ENCODE peak calls at places on chromosomes 12 and 14, in seven cellular contexts. One of them, this sample, is unnamed.
A peak's percentile ranks its signal among the peaks of the same experiment; 100 is the strongest.

GRCh38 chr14:86057018-86057667 is 527.2 kb downstream of the FLRT2 start:
- DNase-seq in HepG2: peak; percentile 6
- DNase-seq in H1: no peak
- DNase-seq in GM12878: no peak
- DNase-seq in HCT116: no peak
- DNase-seq in SK-N-SH: peak; percentile 3
- DNase-seq in K562: peak; percentile 8
- DNase-seq in this sample: no peak

GRCh38 chr12:61356485-61356884 is 903.7 kb upstream of the USP15 start:
- DNase-seq in HCT116: no peak
- DNase-seq in HepG2: no peak
- DNase-seq in K562: no peak
- DNase-seq in GM12878: no peak
- DNase-seq in H1: no peak
- DNase-seq in SK-N-SH: no peak
- DNase-seq in this sample: no peak

GRCh38 chr14:59511916-59512530 is 27.7 kb downstream of the JKAMP start:
- DNase-seq in HCT116: no peak
- DNase-seq in GM12878: no peak
- DNase-seq in SK-N-SH: peak; percentile 61
- DNase-seq in K562: no peak
- DNase-seq in HepG2: no peak
- DNase-seq in H1: peak; percentile 17
- DNase-seq in this sample: no peak

GRCh38 chr14:65096323-65097089 is 5.8 kb downstream of the MAX start:
- DNase-seq in H1: no peak
- DNase-seq in SK-N-SH: peak; percentile 54
- DNase-seq in HCT116: no peak
- DNase-seq in HepG2: no peak
- DNase-seq in K562: peak; percentile 29
- DNase-seq in GM12878: no peak
- DNase-seq in this sample: no peak

GRCh38 chr14:21098892-21099595 is 589 bp upstream of the ZNF219 start:
- DNase-seq in SK-N-SH: peak; percentile 46
- DNase-seq in H1: no peak
- DNase-seq in HCT116: no peak
- DNase-seq in HepG2: no peak
- DNase-seq in K562: no peak
- DNase-seq in GM12878: no peak
- DNase-seq in this sample: no peak

GRCh38 chr14:104931323-104931770 is 6.7 kb downstream of the PLD4 start:
- DNase-seq in HCT116: no peak
- DNase-seq in K562: no peak
- DNase-seq in GM12878: no peak
- DNase-seq in SK-N-SH: no peak
- DNase-seq in H1: no peak
- DNase-seq in HepG2: no peak
- DNase-seq in this sample: no peak

GRCh38 chr12:5511644-5512584 is 80.0 kb downstream of the NTF3 start:
- DNase-seq in SK-N-SH: peak; percentile 43
- DNase-seq in H1: no peak
- DNase-seq in K562: peak; percentile 24
- DNase-seq in HepG2: no peak
- DNase-seq in GM12878: no peak
- DNase-seq in HCT116: peak; percentile 18
- DNase-seq in this sample: no peak

GRCh38 chr12:459430-460258 is at the start of gene B4GALNT3:
- DNase-seq in SK-N-SH: peak; percentile 88
- DNase-seq in HCT116: peak; percentile 54
- DNase-seq in H1: no peak
- DNase-seq in HepG2: no peak
- DNase-seq in K562: peak; percentile 80
- DNase-seq in GM12878: no peak
- DNase-seq in this sample: no peak

GRCh38 chr12:78797201-78797931 is 67.2 kb upstream of the SYT1 start:
- DNase-seq in HCT116: no peak
- DNase-seq in SK-N-SH: no peak
- DNase-seq in HepG2: no peak
- DNase-seq in GM12878: no peak
- DNase-seq in K562: no peak
- DNase-seq in H1: no peak
- DNase-seq in this sample: no peak

GRCh38 chr14:94213741-94214140 is 39.6 kb downstream of the PPP4R4 start:
- DNase-seq in SK-N-SH: no peak
- DNase-seq in HepG2: no peak
- DNase-seq in K562: no peak
- DNase-seq in H1: no peak
- DNase-seq in HCT116: no peak
- DNase-seq in GM12878: no peak
- DNase-seq in this sample: no peak

GRCh38 chr14:86639146-86639545 is 1109.2 kb downstream of the FLRT2 start:
- DNase-seq in SK-N-SH: no peak
- DNase-seq in HepG2: no peak
- DNase-seq in GM12878: no peak
- DNase-seq in H1: no peak
- DNase-seq in HCT116: no peak
- DNase-seq in K562: no peak
- DNase-seq in this sample: no peak

GRCh38 chr12:92046557-92046956 is 99.1 kb downstream of the BTG1 start:
- DNase-seq in K562: no peak
- DNase-seq in HCT116: no peak
- DNase-seq in GM12878: no peak
- DNase-seq in H1: no peak
- DNase-seq in HepG2: no peak
- DNase-seq in SK-N-SH: no peak
- DNase-seq in this sample: no peak

GRCh38 chr14:34012978-34013713 is 62.3 kb upstream of the EGLN3 start:
- DNase-seq in H1: no peak
- DNase-seq in K562: no peak
- DNase-seq in HCT116: no peak
- DNase-seq in HepG2: no peak
- DNase-seq in SK-N-SH: no peak
- DNase-seq in GM12878: peak; percentile 76
- DNase-seq in this sample: no peak

GRCh38 chr14:89750909-89751502 is 203.5 kb downstream of the EFCAB11 start:
- DNase-seq in SK-N-SH: no peak
- DNase-seq in GM12878: no peak
- DNase-seq in H1: no peak
- DNase-seq in K562: no peak
- DNase-seq in HCT116: no peak
- DNase-seq in HepG2: no peak
- DNase-seq in this sample: no peak

GRCh38 chr12:125346361-125346760 is 281.1 kb downstream of the AACS start:
- DNase-seq in SK-N-SH: no peak
- DNase-seq in H1: peak; percentile 13
- DNase-seq in K562: no peak
- DNase-seq in GM12878: no peak
- DNase-seq in HCT116: no peak
- DNase-seq in HepG2: no peak
- DNase-seq in this sample: no peak

GRCh38 chr14:90678420-90678819 is 137.8 kb downstream of the TTC7B start:
- DNase-seq in GM12878: no peak
- DNase-seq in SK-N-SH: no peak
- DNase-seq in K562: no peak
- DNase-seq in H1: no peak
- DNase-seq in HepG2: no peak
- DNase-seq in HCT116: no peak
- DNase-seq in this sample: no peak

GRCh38 chr14:56892959-56893358 is 82.7 kb upstream of the OTX2 start:
- DNase-seq in GM12878: no peak
- DNase-seq in HCT116: no peak
- DNase-seq in H1: no peak
- DNase-seq in K562: no peak
- DNase-seq in HepG2: no peak
- DNase-seq in SK-N-SH: no peak
- DNase-seq in this sample: no peak

GRCh38 chr12:12612403-12612802 is 727 bp downstream of the CREBL2 start:
- DNase-seq in GM12878: no peak
- DNase-seq in HepG2: peak; percentile 82
- DNase-seq in HCT116: no peak
- DNase-seq in K562: no peak
- DNase-seq in H1: no peak
- DNase-seq in SK-N-SH: peak; percentile 60
- DNase-seq in this sample: no peak

GRCh38 chr12:26795899-26796298 is 37.1 kb downstream of the ITPR2 start:
- DNase-seq in HepG2: no peak
- DNase-seq in HCT116: no peak
- DNase-seq in GM12878: no peak
- DNase-seq in K562: no peak
- DNase-seq in H1: no peak
- DNase-seq in SK-N-SH: no peak
- DNase-seq in this sample: no peak

GRCh38 chr14:55127491-55127951 is 1.5 kb upstream of the LGALS3 start:
- DNase-seq in HepG2: no peak
- DNase-seq in K562: no peak
- DNase-seq in GM12878: no peak
- DNase-seq in SK-N-SH: no peak
- DNase-seq in H1: no peak
- DNase-seq in HCT116: no peak
- DNase-seq in this sample: no peak

GRCh38 chr14:105090493-105091334 is 25.5 kb upstream of the GPR132 start:
- DNase-seq in K562: peak; percentile 64
- DNase-seq in H1: peak; percentile 76
- DNase-seq in SK-N-SH: peak; percentile 87
- DNase-seq in HCT116: peak; percentile 71
- DNase-seq in HepG2: peak; percentile 79
- DNase-seq in GM12878: no peak
- DNase-seq in this sample: no peak

DNA sequence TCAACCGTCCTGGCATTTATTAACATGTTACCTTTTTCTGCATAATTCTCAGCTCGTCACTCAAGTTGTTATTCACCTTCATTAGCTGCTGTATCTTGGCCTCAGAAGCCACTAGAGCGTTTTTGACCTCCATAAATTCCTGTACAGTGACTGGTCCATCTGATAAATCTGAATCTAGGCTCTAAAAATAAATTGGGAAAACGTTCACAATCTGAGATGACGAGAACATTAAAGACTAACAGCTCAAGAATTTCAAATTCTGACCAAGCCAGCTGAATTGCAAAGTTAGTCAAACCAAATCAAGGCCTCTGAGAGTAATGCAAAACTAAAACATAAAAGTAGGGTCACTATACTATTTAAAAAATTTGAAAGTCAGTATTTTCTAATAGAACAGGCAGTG is 45.0 kb downstream of the GIT2 start:
- DNase-seq in HepG2: no peak
- DNase-seq in SK-N-SH: no peak
- DNase-seq in K562: no peak
- DNase-seq in GM12878: no peak
- DNase-seq in HCT116: peak; percentile 31
- DNase-seq in H1: no peak
- DNase-seq in this sample: no peak
- H3K4me1 ChIP-seq in HepG2: peaks cover 55% of the 10 kb centered on the region
- H3K4me1 ChIP-seq in SK-N-SH: peaks cover 10% of the 10 kb centered on the region
- H3K4me1 ChIP-seq in K562: no peaks in the 10 kb centered on the region
- H3K4me1 ChIP-seq in GM12878: peaks cover 11% of the 10 kb centered on the region
- H3K4me1 ChIP-seq in HCT116: peaks cover 37% of the 10 kb centered on the region
- H3K4me1 ChIP-seq in H1: peaks cover 5% of the 10 kb centered on the region
- H3K4me1 ChIP-seq in this sample: no peaks in the 10 kb centered on the region

GRCh38 chr12:107308310-107308709 is 215.0 kb upstream of the CRY1 start:
- DNase-seq in SK-N-SH: no peak
- DNase-seq in HCT116: no peak
- DNase-seq in GM12878: no peak
- DNase-seq in K562: no peak
- DNase-seq in HepG2: no peak
- DNase-seq in H1: no peak
- DNase-seq in this sample: no peak

GRCh38 chr12:107306141-107306670 is 212.9 kb upstream of the CRY1 start:
- DNase-seq in H1: no peak
- DNase-seq in HCT116: no peak
- DNase-seq in K562: no peak
- DNase-seq in SK-N-SH: no peak
- DNase-seq in HepG2: no peak
- DNase-seq in GM12878: no peak
- DNase-seq in this sample: no peak

GRCh38 chr12:107311682-107312081 is 218.3 kb upstream of the CRY1 start:
- DNase-seq in SK-N-SH: no peak
- DNase-seq in GM12878: no peak
- DNase-seq in HepG2: no peak
- DNase-seq in HCT116: no peak
- DNase-seq in H1: no peak
- DNase-seq in K562: no peak
- DNase-seq in this sample: no peak

GRCh38 chr12:107309020-107309419 is 215.7 kb upstream of the CRY1 start:
- DNase-seq in GM12878: no peak
- DNase-seq in K562: no peak
- DNase-seq in H1: no peak
- DNase-seq in HepG2: no peak
- DNase-seq in SK-N-SH: no peak
- DNase-seq in HCT116: no peak
- DNase-seq in this sample: no peak

DNA sequence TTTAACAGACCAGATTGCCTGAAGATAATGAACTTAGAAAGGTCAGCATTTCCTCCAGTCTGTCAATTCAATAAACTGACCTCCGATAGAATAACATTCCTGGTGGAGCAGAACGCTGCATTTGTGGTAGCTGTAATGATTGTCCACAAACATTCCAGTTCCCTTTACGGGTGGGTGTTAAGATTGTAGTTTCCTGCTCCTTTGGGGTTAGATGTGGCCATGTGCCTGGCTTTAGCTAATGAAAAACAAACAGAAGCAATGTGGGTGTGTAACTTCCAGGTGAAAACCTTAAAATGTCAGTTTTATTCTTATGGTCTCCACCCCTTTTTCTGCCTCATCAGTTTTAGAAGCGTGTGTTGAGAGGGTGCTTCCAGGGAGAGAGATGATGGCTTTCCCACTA is 217.3 kb upstream of the CRY1 start:
- DNase-seq in SK-N-SH: no peak
- DNase-seq in H1: no peak
- DNase-seq in K562: no peak
- DNase-seq in HCT116: no peak
- DNase-seq in GM12878: no peak
- DNase-seq in HepG2: no peak
- DNase-seq in this sample: no peak
- TF ChIP-seq SIN3A in SK-N-SH: no peak
- TF ChIP-seq SIN3A in H1: no peak
- TF ChIP-seq SIN3A in K562: no peak
- TF ChIP-seq SIN3A in HCT116: no peak
- TF ChIP-seq SIN3A in GM12878: no peak
- TF ChIP-seq SIN3A in HepG2: no peak
- TF ChIP-seq SIN3A in this sample: no peak

GRCh38 chr12:25276199-25276937 is 25.6 kb upstream of the KRAS start:
- DNase-seq in GM12878: no peak
- DNase-seq in HCT116: peak; percentile 42
- DNase-seq in SK-N-SH: peak; percentile 7
- DNase-seq in HepG2: peak; percentile 63
- DNase-seq in K562: peak; percentile 64
- DNase-seq in H1: no peak
- DNase-seq in this sample: peak; percentile 92
- TF ChIP-seq POLR2AphosphoS5 in GM12878: no peak
- TF ChIP-seq POLR2AphosphoS5 in HCT116: no peak
- TF ChIP-seq POLR2AphosphoS5 in SK-N-SH: no peak
- TF ChIP-seq POLR2AphosphoS5 in HepG2: no peak
- TF ChIP-seq POLR2AphosphoS5 in K562: no peak
- TF ChIP-seq POLR2AphosphoS5 in H1: no peak
- TF ChIP-seq POLR2AphosphoS5 in this sample: no peak

DNA sequence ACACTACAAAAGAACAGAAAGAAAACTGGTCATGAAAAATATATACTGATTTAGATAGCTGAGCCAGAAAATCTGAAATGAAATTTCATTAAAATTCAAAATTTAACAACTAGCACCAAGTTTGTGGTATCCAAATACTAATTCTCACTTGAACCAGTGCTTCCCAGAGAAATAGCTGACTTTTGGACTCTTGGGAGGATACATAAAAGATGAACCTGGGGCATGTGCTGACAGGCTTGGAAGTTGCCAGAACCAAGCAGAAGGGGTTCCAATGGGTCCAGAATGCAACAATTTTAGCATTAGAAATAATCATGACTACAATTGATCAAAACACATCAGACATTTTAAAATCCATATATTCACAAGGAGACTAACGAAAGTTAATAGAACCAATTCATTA is 175.0 kb downstream of the MDGA2 start:
- DNase-seq in H1: no peak
- DNase-seq in GM12878: no peak
- DNase-seq in HepG2: no peak
- DNase-seq in HCT116: no peak
- DNase-seq in SK-N-SH: no peak
- DNase-seq in K562: no peak
- DNase-seq in this sample: no peak
- H3K4me1 ChIP-seq in H1: no peaks in the 10 kb centered on the region
- H3K4me1 ChIP-seq in GM12878: no peaks in the 10 kb centered on the region
- H3K4me1 ChIP-seq in HepG2: no peaks in the 10 kb centered on the region
- H3K4me1 ChIP-seq in HCT116: no peaks in the 10 kb centered on the region
- H3K4me1 ChIP-seq in SK-N-SH: no peaks in the 10 kb centered on the region
- H3K4me1 ChIP-seq in K562: no peaks in the 10 kb centered on the region
- H3K4me1 ChIP-seq in this sample: no peaks in the 10 kb centered on the region

This sample was measured in Panc1.